ENCODE peak calls at places on chromosomes 11 and 22, in six cellular contexts. G is H7; V is ELR; P is stimulated activated CD4-positive, alpha-beta T cell treated with anti-CD3 and anti-CD28 coated beads, Interleukin-4, amount 100 ng/mL, for 24 hours; H is hypothalamus; I is COLO829. S is an unnamed sample.

GRCh38 chr11:112734207-112734606 is 227.0 kb upstream of the NCAM1 start:
- DNase-seq in G (peak; percentile 54), I (peak; percentile 16), P (no peak), H (no peak), V (peak; percentile 19), S (no peak)

GRCh38 chr11:67032830-67033555 is 10.1 kb downstream of the SYT12 start:
- DNase-seq in H (no peak), V (peak; percentile 91), I (no peak), G (no peak), P (no peak), S (no peak)

GRCh38 chr11:116557261-116557660 is 215.5 kb downstream of the BUD13 start:
- DNase-seq in G (no peak), H (no peak), V (peak; percentile 75), I (no peak), P (no peak), S (no peak)

GRCh38 chr11:16321148-16321547 is 35.2 kb downstream of the SOX6 start:
- DNase-seq in H (no peak), I (no peak), G (no peak), P (no peak), V (no peak), S (no peak)

GRCh38 chr11:10398525-10398924 is 56.5 kb upstream of the AMPD3 start:
- DNase-seq in G (no peak), V (peak; percentile 75), P (no peak), H (no peak), I (no peak), S (peak; percentile 92)

GRCh38 chr11:15159085-15159484 is 44.4 kb downstream of the INSC start:
- DNase-seq in I (peak; percentile 50), G (peak; percentile 44), P (no peak), H (no peak), V (peak; percentile 76), S (no peak)

GRCh38 chr22:18078329-18079041 is 695 bp downstream of the PEX26 start:
- DNase-seq in V (peak; percentile 70), G (peak; percentile 81), P (peak; percentile 45), I (no peak), H (no peak), S (no peak)

GRCh38 chr11:84300112-84300511 is 1013.9 kb upstream of the CCDC90B start:
- DNase-seq in H (no peak), G (no peak), V (no peak), I (no peak), P (no peak), S (no peak)

GRCh38 chr11:64879226-64879900 is 942 bp upstream of the EHD1 start:
- DNase-seq in I (no peak), H (peak; percentile 75), P (no peak), G (peak; percentile 48), V (no peak), S (no peak)

GRCh38 chr11:106001304-106002012 is 20.6 kb downstream of the MSANTD4 start:
- DNase-seq in P (no peak), G (no peak), I (no peak), V (peak; percentile 6), H (no peak), S (no peak)

GRCh38 chr11:6321961-6322362 is 1.7 kb upstream of the CAVIN3 start:
- DNase-seq in G (no peak), P (no peak), H (no peak), V (peak; percentile 83), I (peak; percentile 90), S (no peak)

GRCh38 chr11:60634151-60634550 is 65.3 kb upstream of the MS4A8 start:
- DNase-seq in G (peak; percentile 66), P (no peak), H (no peak), I (no peak), V (peak; percentile 1), S (no peak)

GRCh38 chr22:29758959-29759358 is 7.8 kb downstream of the ZMAT5 start:
- DNase-seq in H (no peak), P (no peak), I (no peak), G (no peak), V (no peak), S (no peak)

GRCh38 chr11:35267504-35267903 is 128.5 kb downstream of the CD44 start:
- DNase-seq in G (no peak), P (no peak), V (peak; percentile 94), H (no peak), I (no peak), S (no peak)

GRCh38 chr22:42577623-42578240 is 24.0 kb downstream of the SERHL2 start:
- DNase-seq in P (no peak), H (no peak), G (no peak), I (no peak), V (no peak), S (no peak)

GRCh38 chr11:78567209-78567608 is 7.5 kb downstream of the NARS2 start:
- DNase-seq in H (no peak), I (no peak), G (no peak), P (no peak), V (peak; percentile 66), S (no peak)